ENCODE peak calls at places on chromosomes 13 and 19, in four cellular contexts. O is mesendoderm, K is H1, T is mesenchymal stem cell. V is an unnamed sample.

GRCh38 chr19:35513231-35513974 is at the start of gene DMKN:
- DNase-seq in T (peak), O (peak), K (no peak), V (no peak)

GRCh38 chr19:45125975-45126493 is 33.1 kb downstream of the PPP1R37 start:
- DNase-seq in T (peak), O (peak), K (peak), V (peak)

GRCh38 chr13:110301606-110302131 is 5.3 kb downstream of the COL4A1 start:
- DNase-seq in K (no peak), O (peak), T (peak), V (no peak)

GRCh38 chr19:55581828-55582223 is 1.2 kb upstream of the ZNF579 start:
- DNase-seq in O (peak), T (no peak), K (no peak), V (no peak)

GRCh38 chr19:47239152-47239551 is 8.2 kb upstream of the BBC3 start:
- DNase-seq in O (no peak), T (no peak), K (no peak), V (no peak)

GRCh38 chr19:43481701-43482100 is 16.3 kb upstream of the LYPD3 start:
- DNase-seq in K (no peak), O (no peak), T (no peak), V (no peak)

GRCh38 chr13:53301449-53301848 is 272.8 kb downstream of the OLFM4 start:
- DNase-seq in O (peak), K (no peak), T (no peak), V (no peak)

GRCh38 chr13:99304541-99304940 is 2.7 kb downstream of the GPR183 start:
- DNase-seq in O (no peak), T (no peak), K (no peak), V (no peak)

DNA sequence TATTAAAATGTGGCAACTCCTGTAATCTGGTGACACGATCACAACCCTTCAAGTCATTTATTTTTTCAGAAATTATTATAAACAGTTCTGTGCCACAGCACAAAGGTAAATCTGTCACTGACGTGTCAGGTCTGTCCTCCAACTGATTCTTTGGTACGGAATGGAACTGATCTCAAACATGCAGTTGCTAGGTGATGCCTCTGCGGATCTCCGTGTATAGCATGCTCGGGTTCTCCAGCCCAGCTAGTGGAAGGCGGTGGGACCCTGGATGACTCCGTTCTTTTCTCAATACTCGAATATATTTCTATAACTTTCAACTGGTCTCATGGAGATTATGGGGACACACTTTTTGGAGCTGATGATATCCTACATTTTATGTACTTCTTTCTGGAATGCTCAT is 11.0 kb downstream of the RANBP3 start:
- DNase-seq in K (no peak), O (no peak), T (no peak), V (no peak)
- H2AK5ac ChIP-seq in K (no peak), O (no peak), T (no peak), V (no peak)

GRCh38 chr13:113488283-113488682 is 2.2 kb downstream of the DCUN1D2 start:
- DNase-seq in O (no peak), K (no peak), T (no peak), V (no peak)
- H3K4me3 ChIP-seq in O (no peak), K (no peak), T (no peak), V (no peak)

DNA sequence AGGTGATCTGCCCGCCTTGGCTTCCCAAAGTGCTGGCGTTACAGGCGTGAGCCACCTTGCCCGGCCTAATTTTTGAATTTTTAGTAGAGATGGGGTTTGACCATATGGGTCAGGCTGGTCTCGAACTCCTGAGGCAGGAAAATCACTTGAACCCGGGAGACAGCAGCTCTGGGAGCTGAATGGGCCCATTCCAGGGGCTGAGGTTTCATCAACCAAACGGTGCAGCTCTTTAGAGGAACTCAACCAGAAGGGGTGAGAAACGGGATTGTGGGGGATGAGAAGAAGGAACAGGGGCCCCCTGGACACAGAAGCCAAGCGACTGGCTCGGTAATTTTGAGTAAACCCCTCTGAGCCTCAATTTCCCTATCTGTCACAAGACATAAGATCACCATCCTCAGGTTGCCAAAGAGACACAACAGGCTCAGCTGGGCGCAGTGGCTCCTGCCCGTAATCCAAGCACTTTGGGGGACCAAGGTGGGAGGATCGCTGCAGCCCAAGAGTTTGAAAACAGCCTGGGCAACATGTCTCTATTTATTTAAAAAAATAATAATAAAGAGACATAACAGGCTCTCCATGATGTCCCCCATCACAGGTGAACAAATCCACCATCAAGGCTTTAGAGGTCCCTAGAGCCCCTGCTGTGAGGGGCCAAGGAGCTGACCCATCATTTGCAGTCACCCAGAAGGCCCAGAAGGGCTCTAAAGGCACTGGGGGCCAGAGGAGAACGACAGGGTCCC is 518 bp downstream of the IQCN start:
- DNase-seq in T (peak), K (no peak), O (no peak), V (no peak)
- H2AK5ac ChIP-seq in T (peak), K (no peak), O (no peak), V (no peak)

GRCh38 chr19:33574824-33575223 is 46.9 kb upstream of the CHST8 start:
- DNase-seq in T (no peak), O (no peak), K (no peak), V (no peak)
- H3K4me3 ChIP-seq in T (no peak), O (no peak), K (no peak), V (no peak)

DNA sequence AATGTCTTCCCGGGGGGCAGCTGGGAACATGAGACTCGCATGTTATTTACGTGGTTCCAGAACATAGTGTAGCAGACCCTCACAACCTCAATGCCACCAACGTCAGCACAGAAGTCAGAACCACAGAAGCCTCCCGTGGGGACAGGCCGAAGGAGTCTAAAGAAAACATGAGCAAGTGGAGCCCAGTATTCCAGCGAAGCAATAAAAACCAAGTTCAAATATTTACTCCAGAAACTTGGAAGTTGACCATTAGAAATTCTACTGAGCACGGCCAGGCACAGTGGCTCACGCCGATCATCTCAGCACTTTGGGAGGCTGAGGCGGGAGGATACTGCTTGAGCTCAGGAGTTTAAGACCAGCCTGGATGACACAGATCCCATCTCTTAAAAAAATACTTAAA is 17.9 kb upstream of the ATP8B3 start:
- DNase-seq in O (no peak), K (no peak), T (no peak), V (no peak)
- H2AK5ac ChIP-seq in O (no peak), K (no peak), T (no peak), V (no peak)

GRCh38 chr19:39825093-39825463 is 8.9 kb downstream of the DYRK1B start:
- DNase-seq in T (no peak), O (no peak), K (no peak), V (no peak)
- H3K4me3 ChIP-seq in T (no peak), O (no peak), K (peak), V (no peak)

GRCh38 chr13:77975358-77976042 is 56.9 kb upstream of the EDNRB start:
- DNase-seq in K (no peak), T (no peak), O (no peak), V (no peak)
- H2AK5ac ChIP-seq in K (no peak), T (no peak), O (no peak), V (no peak)

GRCh38 chr13:44934724-44935123 is 54.5 kb downstream of the NUFIP1 start:
- DNase-seq in K (no peak), T (peak), O (no peak), V (no peak)

GRCh38 chr13:44932850-44933251 is 56.4 kb downstream of the NUFIP1 start:
- DNase-seq in T (peak), K (no peak), O (no peak), V (no peak)

GRCh38 chr13:44930280-44930679 is 59.0 kb downstream of the NUFIP1 start:
- DNase-seq in O (no peak), K (no peak), T (no peak), V (no peak)

GRCh38 chr13:44930907-44931676 is 58.2 kb downstream of the NUFIP1 start:
- DNase-seq in K (no peak), T (peak), O (peak), V (no peak)

GRCh38 chr13:44932171-44932849 is 57.0 kb downstream of the NUFIP1 start:
- DNase-seq in O (no peak), T (peak), K (no peak), V (no peak)
- H3K4me3 ChIP-seq in O (no peak), T (no peak), K (no peak), V (no peak)